ENCODE peak calls at places on chromosomes 5 and 9, in eight cellular contexts. One of them, this sample, is unnamed.

GRCh38 chr5:73088026-73088425 is 32.3 kb upstream of the TMEM171 start:
- DNase-seq in activated naive CD4-positive, alpha-beta T cell treated with anti-CD3 and anti-CD28 coated beads, Interleukin-2, amount 10 ng/mL, durations not matched to agents 7 days and 5 days: no peak
- DNase-seq in suprapubic skin: no peak
- DNase-seq in upper lobe of right lung: no peak
- DNase-seq in iris pigment epithelial cell: no peak
- DNase-seq in naive thymus-derived CD8-positive, alpha-beta T cell: no peak
- DNase-seq in MCF 10A: no peak
- DNase-seq in right lobe of liver: no peak
- DNase-seq in this sample: no peak

GRCh38 chr5:141825836-141826560 is 52.2 kb downstream of the PCDH1 start:
- DNase-seq in activated naive CD4-positive, alpha-beta T cell treated with anti-CD3 and anti-CD28 coated beads, Interleukin-2, amount 10 ng/mL, durations not matched to agents 7 days and 5 days: peak
- DNase-seq in suprapubic skin: no peak
- DNase-seq in upper lobe of right lung: no peak
- DNase-seq in iris pigment epithelial cell: no peak
- DNase-seq in naive thymus-derived CD8-positive, alpha-beta T cell: no peak
- DNase-seq in MCF 10A: peak
- DNase-seq in right lobe of liver: no peak
- DNase-seq in this sample: no peak

GRCh38 chr9:133901184-133901835 is 90.8 kb downstream of the VAV2 start:
- DNase-seq in activated naive CD4-positive, alpha-beta T cell treated with anti-CD3 and anti-CD28 coated beads, Interleukin-2, amount 10 ng/mL, durations not matched to agents 7 days and 5 days: no peak
- DNase-seq in suprapubic skin: no peak
- DNase-seq in upper lobe of right lung: no peak
- DNase-seq in iris pigment epithelial cell: no peak
- DNase-seq in naive thymus-derived CD8-positive, alpha-beta T cell: no peak
- DNase-seq in MCF 10A: no peak
- DNase-seq in right lobe of liver: no peak
- DNase-seq in this sample: no peak

GRCh38 chr5:112628219-112628618 is 109.5 kb upstream of the APC start:
- DNase-seq in activated naive CD4-positive, alpha-beta T cell treated with anti-CD3 and anti-CD28 coated beads, Interleukin-2, amount 10 ng/mL, durations not matched to agents 7 days and 5 days: no peak
- DNase-seq in suprapubic skin: no peak
- DNase-seq in upper lobe of right lung: no peak
- DNase-seq in iris pigment epithelial cell: no peak
- DNase-seq in naive thymus-derived CD8-positive, alpha-beta T cell: no peak
- DNase-seq in MCF 10A: no peak
- DNase-seq in right lobe of liver: no peak
- DNase-seq in this sample: no peak

GRCh38 chr9:15389173-15389572 is 33.5 kb upstream of the SNAPC3 start:
- DNase-seq in activated naive CD4-positive, alpha-beta T cell treated with anti-CD3 and anti-CD28 coated beads, Interleukin-2, amount 10 ng/mL, durations not matched to agents 7 days and 5 days: no peak
- DNase-seq in suprapubic skin: no peak
- DNase-seq in upper lobe of right lung: no peak
- DNase-seq in iris pigment epithelial cell: no peak
- DNase-seq in naive thymus-derived CD8-positive, alpha-beta T cell: no peak
- DNase-seq in MCF 10A: no peak
- DNase-seq in right lobe of liver: no peak
- DNase-seq in this sample: no peak

GRCh38 chr5:135218486-135218755 is 180.6 kb downstream of the MACROH2A1 start:
- DNase-seq in activated naive CD4-positive, alpha-beta T cell treated with anti-CD3 and anti-CD28 coated beads, Interleukin-2, amount 10 ng/mL, durations not matched to agents 7 days and 5 days: no peak
- DNase-seq in suprapubic skin: peak
- DNase-seq in upper lobe of right lung: peak
- DNase-seq in iris pigment epithelial cell: no peak
- DNase-seq in naive thymus-derived CD8-positive, alpha-beta T cell: no peak
- DNase-seq in MCF 10A: no peak
- DNase-seq in right lobe of liver: no peak
- DNase-seq in this sample: no peak

GRCh38 chr5:6026766-6027165 is 351.6 kb downstream of the MED10 start:
- DNase-seq in activated naive CD4-positive, alpha-beta T cell treated with anti-CD3 and anti-CD28 coated beads, Interleukin-2, amount 10 ng/mL, durations not matched to agents 7 days and 5 days: no peak
- DNase-seq in suprapubic skin: no peak
- DNase-seq in upper lobe of right lung: no peak
- DNase-seq in iris pigment epithelial cell: no peak
- DNase-seq in naive thymus-derived CD8-positive, alpha-beta T cell: no peak
- DNase-seq in MCF 10A: no peak
- DNase-seq in right lobe of liver: no peak
- DNase-seq in this sample: no peak

GRCh38 chr9:4614627-4615026 is 47.5 kb upstream of the PLPP6 start:
- DNase-seq in activated naive CD4-positive, alpha-beta T cell treated with anti-CD3 and anti-CD28 coated beads, Interleukin-2, amount 10 ng/mL, durations not matched to agents 7 days and 5 days: no peak
- DNase-seq in suprapubic skin: no peak
- DNase-seq in upper lobe of right lung: no peak
- DNase-seq in iris pigment epithelial cell: no peak
- DNase-seq in naive thymus-derived CD8-positive, alpha-beta T cell: no peak
- DNase-seq in MCF 10A: no peak
- DNase-seq in right lobe of liver: no peak
- DNase-seq in this sample: no peak

GRCh38 chr5:32869216-32869615 is 158.1 kb downstream of the NPR3 start:
- DNase-seq in activated naive CD4-positive, alpha-beta T cell treated with anti-CD3 and anti-CD28 coated beads, Interleukin-2, amount 10 ng/mL, durations not matched to agents 7 days and 5 days: no peak
- DNase-seq in suprapubic skin: no peak
- DNase-seq in upper lobe of right lung: no peak
- DNase-seq in iris pigment epithelial cell: peak
- DNase-seq in naive thymus-derived CD8-positive, alpha-beta T cell: no peak
- DNase-seq in MCF 10A: no peak
- DNase-seq in right lobe of liver: no peak
- DNase-seq in this sample: no peak

GRCh38 chr9:12640021-12640587 is 53.1 kb upstream of the TYRP1 start:
- DNase-seq in activated naive CD4-positive, alpha-beta T cell treated with anti-CD3 and anti-CD28 coated beads, Interleukin-2, amount 10 ng/mL, durations not matched to agents 7 days and 5 days: no peak
- DNase-seq in suprapubic skin: no peak
- DNase-seq in upper lobe of right lung: no peak
- DNase-seq in iris pigment epithelial cell: peak
- DNase-seq in naive thymus-derived CD8-positive, alpha-beta T cell: no peak
- DNase-seq in MCF 10A: peak
- DNase-seq in right lobe of liver: no peak
- DNase-seq in this sample: no peak

GRCh38 chr5:126877011-126877410 is 100.1 kb downstream of the LMNB1 start:
- DNase-seq in activated naive CD4-positive, alpha-beta T cell treated with anti-CD3 and anti-CD28 coated beads, Interleukin-2, amount 10 ng/mL, durations not matched to agents 7 days and 5 days: no peak
- DNase-seq in suprapubic skin: no peak
- DNase-seq in upper lobe of right lung: no peak
- DNase-seq in iris pigment epithelial cell: no peak
- DNase-seq in naive thymus-derived CD8-positive, alpha-beta T cell: no peak
- DNase-seq in MCF 10A: no peak
- DNase-seq in right lobe of liver: no peak
- DNase-seq in this sample: no peak

GRCh38 chr5:111699976-111700375 is 57.0 kb downstream of the NREP start:
- DNase-seq in activated naive CD4-positive, alpha-beta T cell treated with anti-CD3 and anti-CD28 coated beads, Interleukin-2, amount 10 ng/mL, durations not matched to agents 7 days and 5 days: no peak
- DNase-seq in suprapubic skin: no peak
- DNase-seq in upper lobe of right lung: no peak
- DNase-seq in iris pigment epithelial cell: peak
- DNase-seq in naive thymus-derived CD8-positive, alpha-beta T cell: no peak
- DNase-seq in MCF 10A: peak
- DNase-seq in right lobe of liver: peak
- DNase-seq in this sample: no peak

GRCh38 chr9:101130089-101130488 is 101.6 kb downstream of the PLPPR1 start:
- DNase-seq in activated naive CD4-positive, alpha-beta T cell treated with anti-CD3 and anti-CD28 coated beads, Interleukin-2, amount 10 ng/mL, durations not matched to agents 7 days and 5 days: no peak
- DNase-seq in suprapubic skin: no peak
- DNase-seq in upper lobe of right lung: no peak
- DNase-seq in iris pigment epithelial cell: no peak
- DNase-seq in naive thymus-derived CD8-positive, alpha-beta T cell: no peak
- DNase-seq in MCF 10A: no peak
- DNase-seq in right lobe of liver: no peak
- DNase-seq in this sample: no peak

GRCh38 chr9:114894801-114895433 is 35.5 kb downstream of the TNFSF8 start:
- DNase-seq in activated naive CD4-positive, alpha-beta T cell treated with anti-CD3 and anti-CD28 coated beads, Interleukin-2, amount 10 ng/mL, durations not matched to agents 7 days and 5 days: no peak
- DNase-seq in suprapubic skin: no peak
- DNase-seq in upper lobe of right lung: no peak
- DNase-seq in iris pigment epithelial cell: peak
- DNase-seq in naive thymus-derived CD8-positive, alpha-beta T cell: no peak
- DNase-seq in MCF 10A: peak
- DNase-seq in right lobe of liver: no peak
- DNase-seq in this sample: no peak

GRCh38 chr5:6115866-6116265 is 262.5 kb downstream of the MED10 start:
- DNase-seq in activated naive CD4-positive, alpha-beta T cell treated with anti-CD3 and anti-CD28 coated beads, Interleukin-2, amount 10 ng/mL, durations not matched to agents 7 days and 5 days: no peak
- DNase-seq in suprapubic skin: no peak
- DNase-seq in upper lobe of right lung: no peak
- DNase-seq in iris pigment epithelial cell: no peak
- DNase-seq in naive thymus-derived CD8-positive, alpha-beta T cell: no peak
- DNase-seq in MCF 10A: no peak
- DNase-seq in right lobe of liver: no peak
- DNase-seq in this sample: no peak

GRCh38 chr5:75716715-75717081 is 539 bp downstream of the POC5 start:
- DNase-seq in activated naive CD4-positive, alpha-beta T cell treated with anti-CD3 and anti-CD28 coated beads, Interleukin-2, amount 10 ng/mL, durations not matched to agents 7 days and 5 days: no peak
- DNase-seq in suprapubic skin: no peak
- DNase-seq in upper lobe of right lung: no peak
- DNase-seq in iris pigment epithelial cell: no peak
- DNase-seq in naive thymus-derived CD8-positive, alpha-beta T cell: no peak
- DNase-seq in MCF 10A: no peak
- DNase-seq in right lobe of liver: no peak
- DNase-seq in this sample: no peak

GRCh38 chr5:157743163-157744054 is at the start of gene LSM11:
- DNase-seq in activated naive CD4-positive, alpha-beta T cell treated with anti-CD3 and anti-CD28 coated beads, Interleukin-2, amount 10 ng/mL, durations not matched to agents 7 days and 5 days: peak
- DNase-seq in suprapubic skin: peak
- DNase-seq in upper lobe of right lung: peak
- DNase-seq in iris pigment epithelial cell: peak
- DNase-seq in naive thymus-derived CD8-positive, alpha-beta T cell: peak
- DNase-seq in MCF 10A: peak
- DNase-seq in right lobe of liver: peak
- DNase-seq in this sample: peak

GRCh38 chr5:144237851-144238250 is 67.2 kb downstream of the KCTD16 start:
- DNase-seq in activated naive CD4-positive, alpha-beta T cell treated with anti-CD3 and anti-CD28 coated beads, Interleukin-2, amount 10 ng/mL, durations not matched to agents 7 days and 5 days: no peak
- DNase-seq in suprapubic skin: no peak
- DNase-seq in upper lobe of right lung: no peak
- DNase-seq in iris pigment epithelial cell: no peak
- DNase-seq in naive thymus-derived CD8-positive, alpha-beta T cell: no peak
- DNase-seq in MCF 10A: peak
- DNase-seq in right lobe of liver: no peak
- DNase-seq in this sample: no peak

GRCh38 chr9:134783699-134784039 is 96.9 kb upstream of the FCN2 start:
- DNase-seq in activated naive CD4-positive, alpha-beta T cell treated with anti-CD3 and anti-CD28 coated beads, Interleukin-2, amount 10 ng/mL, durations not matched to agents 7 days and 5 days: no peak
- DNase-seq in suprapubic skin: no peak
- DNase-seq in upper lobe of right lung: no peak
- DNase-seq in iris pigment epithelial cell: no peak
- DNase-seq in naive thymus-derived CD8-positive, alpha-beta T cell: no peak
- DNase-seq in MCF 10A: no peak
- DNase-seq in right lobe of liver: no peak
- DNase-seq in this sample: no peak

GRCh38 chr5:170479484-170479883 is 24.3 kb upstream of the KCNIP1 start:
- DNase-seq in activated naive CD4-positive, alpha-beta T cell treated with anti-CD3 and anti-CD28 coated beads, Interleukin-2, amount 10 ng/mL, durations not matched to agents 7 days and 5 days: no peak
- DNase-seq in suprapubic skin: no peak
- DNase-seq in upper lobe of right lung: no peak
- DNase-seq in iris pigment epithelial cell: peak
- DNase-seq in naive thymus-derived CD8-positive, alpha-beta T cell: no peak
- DNase-seq in MCF 10A: no peak
- DNase-seq in right lobe of liver: no peak
- DNase-seq in this sample: no peak

GRCh38 chr5:44807269-44807668 is 1.5 kb upstream of the MRPS30 start:
- DNase-seq in activated naive CD4-positive, alpha-beta T cell treated with anti-CD3 and anti-CD28 coated beads, Interleukin-2, amount 10 ng/mL, durations not matched to agents 7 days and 5 days: no peak
- DNase-seq in suprapubic skin: no peak
- DNase-seq in upper lobe of right lung: no peak
- DNase-seq in iris pigment epithelial cell: no peak
- DNase-seq in naive thymus-derived CD8-positive, alpha-beta T cell: no peak
- DNase-seq in MCF 10A: peak
- DNase-seq in right lobe of liver: no peak
- DNase-seq in this sample: no peak

GRCh38 chr5:89277791-89278190 is 394.8 kb upstream of the MEF2C start:
- DNase-seq in activated naive CD4-positive, alpha-beta T cell treated with anti-CD3 and anti-CD28 coated beads, Interleukin-2, amount 10 ng/mL, durations not matched to agents 7 days and 5 days: no peak
- DNase-seq in suprapubic skin: no peak
- DNase-seq in upper lobe of right lung: no peak
- DNase-seq in iris pigment epithelial cell: no peak
- DNase-seq in naive thymus-derived CD8-positive, alpha-beta T cell: no peak
- DNase-seq in MCF 10A: peak
- DNase-seq in right lobe of liver: no peak
- DNase-seq in this sample: no peak

GRCh38 chr5:14383923-14384322 is 197.7 kb upstream of the OTULINL start:
- DNase-seq in activated naive CD4-positive, alpha-beta T cell treated with anti-CD3 and anti-CD28 coated beads, Interleukin-2, amount 10 ng/mL, durations not matched to agents 7 days and 5 days: no peak
- DNase-seq in suprapubic skin: no peak
- DNase-seq in upper lobe of right lung: no peak
- DNase-seq in iris pigment epithelial cell: no peak
- DNase-seq in naive thymus-derived CD8-positive, alpha-beta T cell: no peak
- DNase-seq in MCF 10A: no peak
- DNase-seq in right lobe of liver: no peak
- DNase-seq in this sample: no peak

This sample was measured in activated T-cell treated with anti-CD3 and anti-CD28 coated beads, Interleukin-2, amount 50 U/mL, for 1 hour.